ENCODE peak calls at places on chromosomes 3 and 15, in four cellular contexts. One of them, this sample, is unnamed.

GRCh38 chr3:32109256-32109655 is 2.8 kb downstream of the GPD1L start:
- DNase-seq in K562: no peak
- DNase-seq in right lobe of liver: peak
- DNase-seq in HCT116: no peak
- DNase-seq in this sample: no peak

GRCh38 chr15:22903961-22904534 is 65.6 kb downstream of the NIPA2 start:
- DNase-seq in K562: no peak
- DNase-seq in right lobe of liver: no peak
- DNase-seq in HCT116: no peak
- DNase-seq in this sample: no peak

GRCh38 chr15:95174281-95174680 is 942.9 kb downstream of the MCTP2 start:
- DNase-seq in K562: no peak
- DNase-seq in right lobe of liver: no peak
- DNase-seq in HCT116: no peak
- DNase-seq in this sample: no peak

GRCh38 chr3:16171825-16172224 is 2.7 kb upstream of the GALNT15 start:
- DNase-seq in K562: no peak
- DNase-seq in right lobe of liver: peak
- DNase-seq in HCT116: no peak
- DNase-seq in this sample: no peak

GRCh38 chr3:162960269-162960668 is 1463.7 kb downstream of the OTOL1 start:
- DNase-seq in K562: no peak
- DNase-seq in right lobe of liver: no peak
- DNase-seq in HCT116: no peak
- DNase-seq in this sample: no peak

GRCh38 chr3:463793-464192 is 267.2 kb downstream of the CHL1 start:
- DNase-seq in K562: no peak
- DNase-seq in right lobe of liver: no peak
- DNase-seq in HCT116: no peak
- DNase-seq in this sample: peak

GRCh38 chr3:183116051-183116614 is 16.8 kb upstream of the MCCC1 start:
- DNase-seq in K562: peak
- DNase-seq in right lobe of liver: peak
- DNase-seq in HCT116: no peak
- DNase-seq in this sample: peak

GRCh38 chr3:79012946-79013362 is 754.8 kb downstream of the ROBO1 start:
- DNase-seq in K562: no peak
- DNase-seq in right lobe of liver: no peak
- DNase-seq in HCT116: no peak
- DNase-seq in this sample: no peak

GRCh38 chr3:181823716-181824115 is 112.0 kb downstream of the SOX2 start:
- DNase-seq in K562: no peak
- DNase-seq in right lobe of liver: no peak
- DNase-seq in HCT116: no peak
- DNase-seq in this sample: no peak

GRCh38 chr3:78660958-78661357 is 1106.8 kb downstream of the ROBO1 start:
- DNase-seq in K562: no peak
- DNase-seq in right lobe of liver: no peak
- DNase-seq in HCT116: no peak
- DNase-seq in this sample: no peak

GRCh38 chr15:96171271-96171739 is 159.2 kb upstream of the NR2F2 start:
- DNase-seq in K562: no peak
- DNase-seq in right lobe of liver: peak
- DNase-seq in HCT116: no peak
- DNase-seq in this sample: no peak

GRCh38 chr3:111862415-111862814 is 3.4 kb downstream of the PHLDB2 start:
- DNase-seq in K562: no peak
- DNase-seq in right lobe of liver: no peak
- DNase-seq in HCT116: no peak
- DNase-seq in this sample: no peak

GRCh38 chr3:111861396-111861795 is 2.3 kb downstream of the PHLDB2 start:
- DNase-seq in K562: no peak
- DNase-seq in right lobe of liver: no peak
- DNase-seq in HCT116: no peak
- DNase-seq in this sample: no peak

GRCh38 chr3:111859061-111859973 is at the start of gene PHLDB2:
- DNase-seq in K562: no peak
- DNase-seq in right lobe of liver: peak
- DNase-seq in HCT116: no peak
- DNase-seq in this sample: peak

GRCh38 chr3:111858641-111859040 is 424 bp upstream of the PHLDB2 start:
- DNase-seq in K562: no peak
- DNase-seq in right lobe of liver: no peak
- DNase-seq in HCT116: no peak
- DNase-seq in this sample: no peak

GRCh38 chr3:111859974-111860859 is 1.2 kb downstream of the PHLDB2 start:
- DNase-seq in K562: peak
- DNase-seq in right lobe of liver: peak
- DNase-seq in HCT116: peak
- DNase-seq in this sample: peak
- TF ChIP-seq POLR2A in K562: no peak
- TF ChIP-seq POLR2A in right lobe of liver: peak
- TF ChIP-seq POLR2A in HCT116: peak
- TF ChIP-seq POLR2A in this sample: no peak

GRCh38 chr15:90063733-90064247 is 38.5 kb downstream of the IDH2 start:
- DNase-seq in K562: peak
- DNase-seq in right lobe of liver: no peak
- DNase-seq in HCT116: no peak
- DNase-seq in this sample: no peak

GRCh38 chr15:90064931-90065681 is 37.2 kb downstream of the IDH2 start:
- DNase-seq in K562: no peak
- DNase-seq in right lobe of liver: peak
- DNase-seq in HCT116: no peak
- DNase-seq in this sample: no peak

GRCh38 chr15:90060797-90061196 is 41.5 kb downstream of the IDH2 start:
- DNase-seq in K562: peak
- DNase-seq in right lobe of liver: no peak
- DNase-seq in HCT116: no peak
- DNase-seq in this sample: no peak

GRCh38 chr15:90062023-90062728 is 40.1 kb downstream of the IDH2 start:
- DNase-seq in K562: peak
- DNase-seq in right lobe of liver: no peak
- DNase-seq in HCT116: no peak
- DNase-seq in this sample: no peak

GRCh38 chr15:90062729-90063684 is 39.3 kb downstream of the IDH2 start:
- DNase-seq in K562: no peak
- DNase-seq in right lobe of liver: no peak
- DNase-seq in HCT116: no peak
- DNase-seq in this sample: no peak
- TF ChIP-seq POLR2A in K562: no peak
- TF ChIP-seq POLR2A in right lobe of liver: no peak
- TF ChIP-seq POLR2A in HCT116: no peak
- TF ChIP-seq POLR2A in this sample: no peak

GRCh38 chr3:28800203-28800602 is 451.6 kb upstream of the AZI2 start:
- DNase-seq in K562: no peak
- DNase-seq in right lobe of liver: no peak
- DNase-seq in HCT116: no peak
- DNase-seq in this sample: no peak

DNA sequence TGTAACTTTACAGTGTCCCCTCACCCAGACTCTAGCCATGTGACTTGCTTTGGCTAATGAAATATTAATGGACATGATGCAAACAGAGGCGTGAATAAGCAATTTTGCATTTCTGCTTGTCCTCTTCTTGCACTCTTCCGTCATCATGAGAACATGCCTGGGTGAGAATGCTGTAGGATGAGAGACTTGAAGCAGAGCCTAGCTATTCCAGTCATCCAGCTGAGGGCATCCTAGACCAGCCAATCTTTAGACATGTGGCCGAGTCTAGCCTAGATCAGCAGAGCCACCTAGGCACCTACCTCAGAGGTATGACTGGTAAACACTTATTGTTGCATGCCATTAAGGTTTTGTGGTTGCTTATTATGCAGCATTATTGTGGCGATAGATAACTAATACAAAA is 450.5 kb upstream of the AZI2 start:
- DNase-seq in K562: no peak
- DNase-seq in right lobe of liver: no peak
- DNase-seq in HCT116: peak
- DNase-seq in this sample: no peak
- TF ChIP-seq POLR2A in K562: no peak
- TF ChIP-seq POLR2A in right lobe of liver: no peak
- TF ChIP-seq POLR2A in HCT116: no peak
- TF ChIP-seq POLR2A in this sample: no peak

DNA sequence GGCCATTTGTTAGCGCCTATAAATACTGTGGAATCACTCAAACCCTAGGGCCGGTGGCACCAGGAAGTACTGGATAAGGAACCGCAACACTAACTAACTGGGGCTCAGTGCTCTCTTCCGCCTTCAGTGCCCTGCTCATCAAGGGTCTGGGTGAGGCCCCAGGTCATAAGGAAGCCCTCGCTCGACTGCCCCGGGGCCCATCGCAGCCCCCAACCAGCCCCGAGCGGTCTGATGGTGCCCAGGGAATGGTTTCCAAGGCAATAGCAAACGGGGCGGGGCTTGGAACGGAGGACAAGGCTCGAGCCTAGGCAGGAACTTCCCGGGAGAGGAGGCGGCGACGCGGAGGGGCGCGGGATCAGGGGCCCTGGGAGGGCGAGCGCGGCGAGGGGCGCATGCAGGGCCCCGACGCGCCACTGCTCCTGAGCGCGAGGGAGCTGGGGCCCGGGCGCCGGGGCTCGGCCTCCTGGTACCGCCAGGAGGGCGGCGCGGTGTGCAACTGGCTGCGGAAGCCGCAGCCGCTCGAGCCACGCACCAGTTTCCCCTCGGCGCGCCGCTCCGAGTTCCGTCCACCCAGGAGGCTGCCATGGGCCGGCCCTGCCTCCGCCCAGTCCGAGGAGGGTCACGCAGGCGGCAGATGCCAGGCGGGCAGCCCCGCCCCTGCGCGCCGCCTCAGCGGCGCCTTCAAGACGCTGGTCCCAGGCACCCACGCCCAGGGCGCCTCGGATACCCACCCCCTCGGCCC is at the start of gene TTLL3:
- DNase-seq in K562: no peak
- DNase-seq in right lobe of liver: peak
- DNase-seq in HCT116: no peak
- DNase-seq in this sample: peak
- TF ChIP-seq POLR2A in K562: no peak
- TF ChIP-seq POLR2A in right lobe of liver: peak
- TF ChIP-seq POLR2A in HCT116: no peak
- TF ChIP-seq POLR2A in this sample: peak

GRCh38 chr15:47951761-47952160 is 169.0 kb upstream of the SLC24A5 start:
- DNase-seq in K562: no peak
- DNase-seq in right lobe of liver: no peak
- DNase-seq in HCT116: no peak
- DNase-seq in this sample: no peak
- TF ChIP-seq POLR2A in K562: no peak
- TF ChIP-seq POLR2A in right lobe of liver: no peak
- TF ChIP-seq POLR2A in HCT116: no peak
- TF ChIP-seq POLR2A in this sample: no peak